ENCODE peak calls at places on chromosomes 2 and 18, in four cellular contexts. V is aorta, K is Calu3, M is NCI-H524. C is an unnamed sample.

GRCh38 chr2:202164409-202164808 is 74.0 kb downstream of the SUMO1 start:
- DNase-seq in V (no peak), K (no peak), M (no peak), C (no peak)

GRCh38 chr18:35026407-35027061 is 14.7 kb upstream of the MAPRE2 start:
- DNase-seq in V (no peak), K (no peak), M (peak; percentile 19), C (peak; percentile 62)

GRCh38 chr2:164351536-164351935 is 269.7 kb downstream of the GRB14 start:
- DNase-seq in V (no peak), K (no peak), M (no peak), C (no peak)

GRCh38 chr18:28078849-28079248 is 98.1 kb downstream of the CDH2 start:
- DNase-seq in V (no peak), K (no peak), M (no peak), C (no peak)

GRCh38 chr2:239393401-239393940 is 7.3 kb downstream of the HDAC4 start:
- DNase-seq in V (peak; percentile 83), K (no peak), M (no peak), C (no peak)

GRCh38 chr2:207107551-207107950 is 58.2 kb downstream of the KLF7 start:
- DNase-seq in V (no peak), K (no peak), M (no peak), C (no peak)

GRCh38 chr18:49109565-49110251 is 158.9 kb upstream of the SMAD7 start:
- DNase-seq in V (no peak), K (no peak), M (no peak), C (no peak)

GRCh38 chr2:165803123-165803760 is 9.2 kb upstream of the GALNT3 start:
- DNase-seq in V (no peak), K (no peak), M (no peak), C (no peak)

GRCh38 chr18:43876286-43877082 is 599.2 kb upstream of the SYT4 start:
- DNase-seq in V (no peak), K (no peak), M (no peak), C (no peak)

GRCh38 chr18:3538954-3539617 is 89.1 kb downstream of the TGIF1 start:
- DNase-seq in V (no peak), K (peak; percentile 28), M (no peak), C (no peak)

GRCh38 chr2:2575870-2576386 is 244.9 kb upstream of the MYT1L start:
- DNase-seq in V (no peak), K (no peak), M (no peak), C (no peak)

GRCh38 chr2:77054938-77055337 is 467.2 kb downstream of the LRRTM4 start:
- DNase-seq in V (no peak), K (no peak), M (no peak), C (no peak)

GRCh38 chr2:18626256-18626668 is 36.9 kb upstream of the NT5C1B start:
- DNase-seq in V (no peak), K (no peak), M (no peak), C (no peak)

GRCh38 chr18:9960263-9960904 is 46.6 kb downstream of the VAPA start:
- DNase-seq in V (no peak), K (no peak), M (no peak), C (no peak)

GRCh38 chr2:216694201-216694825 is 1.0 kb downstream of the IGFBP5 start:
- DNase-seq in V (peak; percentile 90), K (no peak), M (peak; percentile 73), C (no peak)

GRCh38 chr2:168526641-168527040 is 70.6 kb downstream of the CERS6 start:
- DNase-seq in V (no peak), K (no peak), M (no peak), C (no peak)

GRCh38 chr2:186544255-186544675 is 45.6 kb upstream of the ITGAV start:
- DNase-seq in V (no peak), K (peak; percentile 38), M (no peak), C (no peak)

GRCh38 chr2:47237375-47238357 is 82.6 kb upstream of the STPG4 start:
- DNase-seq in V (peak; percentile 86), K (no peak), M (no peak), C (no peak)

GRCh38 chr2:67337903-67338302 is 59.2 kb upstream of the ETAA1 start:
- DNase-seq in V (no peak), K (no peak), M (no peak), C (no peak)

GRCh38 chr2:23312996-23313606 is 71.9 kb upstream of the KLHL29 start:
- DNase-seq in V (no peak), K (peak; percentile 28), M (peak; percentile 37), C (no peak)

GRCh38 chr2:176494949-176495353 is 225.7 kb downstream of the MTX2 start:
- DNase-seq in V (no peak), K (no peak), M (no peak), C (no peak)

GRCh38 chr2:128321421-128321775 is 2.7 kb upstream of the HS6ST1 start:
- DNase-seq in V (peak; percentile 76), K (no peak), M (peak; percentile 17), C (no peak)

GRCh38 chr2:105005601-105006000 is 32.3 kb upstream of the MRPS9 start:
- DNase-seq in V (no peak), K (no peak), M (no peak), C (no peak)

GRCh38 chr2:190984595-190984994 is 29.4 kb downstream of the STAT1 start:
- DNase-seq in V (no peak), K (no peak), M (no peak), C (no peak)

GRCh38 chr18:36153203-36153602 is 23.5 kb downstream of the ELP2 start:
- DNase-seq in V (no peak), K (no peak), M (no peak), C (no peak)

C was measured in CD4-positive, alpha-beta memory T cell.